ENCODE peak calls at places on chromosomes 11 and 22, in five cellular contexts. P, E, T, C and A are unnamed samples.

GRCh38 chr11:108286369-108286768 is 63.5 kb downstream of the ATM start:
- DNase-seq in P (no peak), E (no peak), T (no peak), C (no peak), A (no peak)

GRCh38 chr11:35682230-35683195 is 19.9 kb downstream of the TRIM44 start:
- DNase-seq in P (no peak), E (peak), T (no peak), C (no peak), A (peak)

GRCh38 chr11:130634981-130635473 is 186.6 kb downstream of the ADAMTS15 start:
- DNase-seq in P (peak), E (peak), T (no peak), C (no peak), A (peak)

GRCh38 chr11:128021304-128022006 is 565.9 kb downstream of the ETS1 start:
- DNase-seq in P (no peak), E (peak), T (no peak), C (no peak), A (peak)

GRCh38 chr11:87722756-87723599 is 452.3 kb downstream of the RAB38 start:
- DNase-seq in P (peak), E (no peak), T (no peak), C (no peak), A (peak)

GRCh38 chr22:44196241-44196640 is 15.5 kb downstream of the PARVG start:
- DNase-seq in P (no peak), E (no peak), T (no peak), C (no peak), A (no peak)

GRCh38 chr11:8810331-8811301 is 100.4 kb upstream of the AKIP1 start:
- DNase-seq in P (no peak), E (peak), T (no peak), C (peak), A (peak)

GRCh38 chr22:32520612-32521011 is 46.0 kb downstream of the FBXO7 start:
- DNase-seq in P (no peak), E (no peak), T (no peak), C (no peak), A (no peak)

GRCh38 chr11:34318111-34319037 is 39.4 kb downstream of the ABTB2 start:
- DNase-seq in P (peak), E (no peak), T (no peak), C (no peak), A (peak)

GRCh38 chr11:12232160-12232559 is 121.8 kb downstream of the MICAL2 start:
- DNase-seq in P (no peak), E (no peak), T (no peak), C (no peak), A (no peak)

GRCh38 chr11:124970925-124971324 is 16.9 kb downstream of the CCDC15 start:
- DNase-seq in P (peak), E (no peak), T (no peak), C (no peak), A (peak)

GRCh38 chr11:134797411-134798089 is 385.5 kb upstream of the B3GAT1 start:
- DNase-seq in P (no peak), E (no peak), T (no peak), C (no peak), A (no peak)

GRCh38 chr11:2777871-2778629 is 78.3 kb upstream of the KCNQ1OT1 start:
- DNase-seq in P (no peak), E (peak), T (no peak), C (no peak), A (no peak)

GRCh38 chr11:61907282-61907681 is 10.1 kb downstream of the RAB3IL1 start:
- DNase-seq in P (no peak), E (no peak), T (no peak), C (no peak), A (no peak)

GRCh38 chr11:111846063-111846462 is 25.3 kb downstream of the ALG9 start:
- DNase-seq in P (no peak), E (no peak), T (no peak), C (no peak), A (peak)

GRCh38 chr11:27718346-27718852 is 18.1 kb upstream of the BDNF start:
- DNase-seq in P (peak), E (peak), T (no peak), C (peak), A (peak)

GRCh38 chr22:21698430-21699329 is 32.9 kb downstream of the PPIL2 start:
- DNase-seq in P (no peak), E (no peak), T (no peak), C (peak), A (peak)

GRCh38 chr22:22422629-22423112 is 85.9 kb downstream of the ZNF280B start:
- DNase-seq in P (peak), E (peak), T (peak), C (peak), A (peak)

GRCh38 chr11:77140231-77140959 is 12.3 kb downstream of the MYO7A start:
- DNase-seq in P (no peak), E (no peak), T (no peak), C (no peak), A (no peak)

GRCh38 chr11:129315781-129316579 is 59.7 kb upstream of the BARX2 start:
- DNase-seq in P (no peak), E (peak), T (no peak), C (no peak), A (peak)